ENCODE peak calls at places on chromosomes 16 and 17, in four cellular contexts. A, C, V and K are unnamed samples.

GRCh38 chr17:32807577-32807976 is 69.3 kb downstream of the MYO1D start:
- DNase-seq in A (no peak), C (no peak), V (no peak), K (no peak)

GRCh38 chr17:58679263-58680037 is 12.4 kb downstream of the TEX14 start:
- DNase-seq in A (no peak), C (peak), V (peak), K (no peak)

GRCh38 chr17:32495347-32496253 is 8.8 kb downstream of the CDK5R1 start:
- DNase-seq in A (no peak), C (peak), V (peak), K (no peak)

GRCh38 chr16:87392823-87393679 is 915 bp downstream of the MAP1LC3B start:
- DNase-seq in A (no peak), C (peak), V (peak), K (no peak)

GRCh38 chr17:80034977-80035686 is 540 bp downstream of the TBC1D16 start:
- DNase-seq in A (no peak), C (peak), V (peak), K (no peak)

GRCh38 chr17:42019509-42020404 is at the start of gene NKIRAS2:
- DNase-seq in A (peak), C (peak), V (peak), K (peak)

GRCh38 chr17:43456661-43457361 is 27.0 kb upstream of the DHX8 start:
- DNase-seq in A (no peak), C (peak), V (peak), K (no peak)

GRCh38 chr17:78391843-78392242 is 13.4 kb downstream of the PGS1 start:
- DNase-seq in A (no peak), C (peak), V (peak), K (no peak)

GRCh38 chr17:7411427-7411750 is 3.7 kb downstream of the NLGN2 start:
- DNase-seq in A (no peak), C (no peak), V (no peak), K (no peak)

GRCh38 chr17:28227278-28228108 is 91.5 kb upstream of the TMEM97 start:
- DNase-seq in A (peak), C (peak), V (peak), K (peak)

GRCh38 chr17:79420318-79421243 is 190.3 kb downstream of the RBFOX3 start:
- DNase-seq in A (no peak), C (peak), V (peak), K (no peak)